ENCODE peak calls at places on chromosomes 4 and X, in five cellular contexts. W, Q, Z, F and B are unnamed samples.
A peak's percentile ranks its signal among the peaks of the same experiment; 100 is the strongest.

GRCh38 chrX:119801253-119802221 is 10.1 kb upstream of the RPL39 start:
- DNase-seq in Z (no peak), Q (no peak), W (no peak), F (no peak), B (no peak)

GRCh38 chrX:144006811-144007210 is 122.9 kb downstream of the UBE2NL start:
- DNase-seq in Q (no peak), W (no peak), F (no peak), Z (no peak), B (no peak)

GRCh38 chr4:101199507-101200285 is 147.6 kb downstream of the PPP3CA start:
- DNase-seq in Q (peak; percentile 2), Z (no peak), F (no peak), W (no peak), B (no peak)

GRCh38 chrX:19566359-19567141 is 51.2 kb upstream of the MAP3K15 start:
- DNase-seq in F (peak; percentile 65), Z (no peak), W (peak; percentile 24), Q (peak; percentile 17), B (no peak)

GRCh38 chr4:168683595-168683994 is 186.7 kb downstream of the PALLD start:
- DNase-seq in Q (no peak), F (no peak), Z (no peak), W (no peak), B (no peak)

GRCh38 chr4:86011117-86011516 is 348.7 kb downstream of the MAPK10 start:
- DNase-seq in Z (no peak), F (no peak), W (no peak), Q (no peak), B (no peak)

GRCh38 chr4:185247151-185247550 is 37.8 kb downstream of the SNX25 start:
- DNase-seq in F (no peak), Z (no peak), W (no peak), Q (no peak), B (no peak)

GRCh38 chrX:91434351-91435168 is at the start of gene PABPC5:
- DNase-seq in Q (peak; percentile 70), W (no peak), F (no peak), Z (no peak), B (no peak)

GRCh38 chrX:134423606-134424005 is 36.4 kb upstream of the HPRT1 start:
- DNase-seq in Q (peak; percentile 5), W (no peak), F (peak; percentile 3), Z (peak; percentile 22), B (no peak)

GRCh38 chr4:27702710-27703431 is 842.2 kb downstream of the STIM2 start:
- DNase-seq in W (no peak), F (peak; percentile 6), Z (peak; percentile 1), Q (peak; percentile 3), B (peak; percentile 19)

GRCh38 chrX:10177620-10178019 is 20.8 kb downstream of the CLCN4 start:
- DNase-seq in W (no peak), Q (no peak), F (no peak), Z (no peak), B (no peak)
- TF ChIP-seq JUND in W (no peak), Q (no peak), F (no peak), Z (no peak), B (no peak)

GRCh38 chrX:70672326-70672725 is 227.7 kb downstream of the DLG3 start:
- DNase-seq in W (no peak), Z (no peak), F (no peak), Q (no peak), B (no peak)

DNA sequence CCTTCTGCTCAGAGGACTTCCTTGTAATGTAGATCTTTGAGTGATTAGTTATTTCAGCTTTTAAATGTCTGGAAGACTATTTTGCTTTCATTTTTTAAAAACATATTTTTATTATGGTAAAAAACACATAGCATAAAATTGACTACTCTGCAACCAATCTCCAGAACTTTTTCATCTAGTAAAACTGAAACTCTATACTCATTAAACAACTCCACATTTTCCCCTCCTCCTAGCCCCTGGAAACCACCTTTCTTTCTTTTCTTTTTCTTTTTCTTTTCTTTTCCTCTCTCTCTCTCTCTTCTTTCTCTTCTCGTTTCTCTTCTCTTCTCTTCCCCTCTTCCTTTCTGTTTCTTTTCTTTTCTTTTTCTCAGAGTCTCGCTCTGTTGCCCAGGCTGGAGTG is 230.6 kb downstream of the DLG3 start:
- DNase-seq in Q (no peak), W (no peak), F (no peak), Z (no peak), B (no peak)
- TF ChIP-seq JUND in Q (no peak), W (no peak), F (no peak), Z (no peak), B (no peak)

GRCh38 chr4:73422458-73422752 is 13.6 kb upstream of the AFP start:
- DNase-seq in W (no peak), F (no peak), Z (no peak), Q (no peak), B (no peak)
- TF ChIP-seq JUND in W (no peak), F (no peak), Z (no peak), Q (no peak), B (no peak)

GRCh38 chr4:3410401-3411135 is 31.2 kb upstream of the HGFAC start:
- DNase-seq in W (no peak), Z (no peak), F (no peak), Q (no peak), B (peak; percentile 80)

GRCh38 chr4:3411676-3412075 is 30.1 kb upstream of the HGFAC start:
- DNase-seq in F (no peak), W (no peak), Z (no peak), Q (no peak), B (no peak)

GRCh38 chr4:3408793-3409330 is 32.9 kb upstream of the HGFAC start:
- DNase-seq in W (no peak), Q (peak; percentile 59), Z (no peak), F (no peak), B (no peak)

GRCh38 chr4:3407930-3408792 is 33.6 kb upstream of the HGFAC start:
- DNase-seq in Q (no peak), Z (no peak), W (no peak), F (peak; percentile 94), B (no peak)

GRCh38 chr4:3409571-3410091 is 32.1 kb upstream of the HGFAC start:
- DNase-seq in W (no peak), Z (no peak), Q (no peak), F (no peak), B (no peak)
- TF ChIP-seq JUND in W (no peak), Z (no peak), Q (no peak), F (no peak), B (no peak)

DNA sequence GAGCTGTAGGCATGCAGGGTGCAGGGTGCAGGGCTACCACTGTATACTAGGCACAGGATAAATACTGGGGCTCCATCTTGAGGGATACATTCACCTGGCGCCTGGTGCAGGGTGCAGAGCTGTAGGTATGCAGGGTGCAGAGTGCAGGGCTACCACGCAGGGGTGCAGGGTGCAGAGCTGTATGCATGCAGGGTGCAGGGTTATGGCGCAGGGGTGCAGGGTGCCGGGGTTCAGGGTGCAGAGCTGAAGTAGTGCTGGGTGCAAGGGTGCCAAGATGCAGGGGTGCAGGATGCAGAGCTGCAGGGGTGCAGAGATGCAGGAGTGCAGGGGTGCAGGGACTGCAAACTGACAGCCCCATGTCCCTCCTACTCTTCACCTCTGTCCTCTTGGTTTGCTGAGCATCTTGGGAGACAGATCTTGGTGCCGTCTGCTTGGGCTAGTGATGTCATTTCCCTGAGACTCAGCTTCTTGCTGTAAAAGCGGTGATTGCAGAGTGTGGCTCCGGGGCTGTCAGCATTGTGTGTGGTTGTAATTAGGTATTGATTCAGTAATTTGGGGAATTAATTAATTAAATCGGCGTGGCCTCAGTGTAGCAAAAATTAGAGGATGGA is 91.2 kb downstream of the ADRA2C start:
- DNase-seq in Z (no peak), F (no peak), Q (no peak), W (no peak), B (no peak)
- TF ChIP-seq JUND in Z (no peak), F (no peak), Q (no peak), W (no peak), B (no peak)

DNA sequence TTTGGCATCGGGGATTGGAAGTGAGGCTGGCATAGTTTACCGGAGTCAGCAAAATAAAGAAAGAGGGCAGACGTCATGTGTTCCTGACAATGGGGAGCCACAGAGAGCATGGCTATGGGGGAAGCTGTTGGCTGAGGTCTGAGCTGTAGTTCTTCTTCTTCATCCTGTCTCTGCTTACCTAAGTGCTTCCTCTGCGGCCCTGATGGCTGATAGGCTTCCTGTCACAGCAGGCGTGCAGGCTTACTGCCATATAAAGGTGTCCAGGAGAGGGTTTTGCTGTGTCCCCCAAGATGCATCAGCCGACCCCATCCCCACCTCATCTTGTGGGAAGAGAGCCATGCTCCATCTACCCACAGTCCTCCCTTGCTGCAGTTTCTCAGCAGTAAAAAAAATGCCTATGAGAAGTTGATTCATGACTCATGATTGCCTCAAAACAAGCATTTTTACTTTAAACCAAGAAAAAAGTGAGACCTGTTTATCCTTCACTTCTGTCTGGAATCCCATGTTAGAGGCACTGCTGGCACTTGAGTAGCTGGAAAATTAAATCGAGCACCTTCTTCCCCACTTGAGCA is 238.0 kb downstream of the EVC2 start:
- DNase-seq in Q (no peak), W (no peak), F (no peak), Z (no peak), B (no peak)
- TF ChIP-seq JUND in Q (no peak), W (no peak), F (no peak), Z (no peak), B (no peak)